ENCODE peak calls at places on chromosome 3, in four cellular contexts. One of them, this sample, is unnamed. For H3K9me3, the result is how much of the 10 kb centered on the place peaks cover.

GRCh38 chr3:126466886-126467610 is 8.6 kb downstream of the ZXDC start:
- DNase-seq in HepG2: no peak
- DNase-seq in H1: no peak
- DNase-seq in GM12878: no peak
- DNase-seq in this sample: no peak

GRCh38 chr3:161266731-161267150 is 45.6 kb downstream of the NMD3 start:
- DNase-seq in HepG2: peak
- DNase-seq in H1: no peak
- DNase-seq in GM12878: no peak
- DNase-seq in this sample: no peak

GRCh38 chr3:170787464-170787863 is 82.5 kb downstream of the RPL22L1 start:
- DNase-seq in HepG2: no peak
- DNase-seq in H1: no peak
- DNase-seq in GM12878: no peak
- DNase-seq in this sample: no peak

GRCh38 chr3:63193647-63194046 is 84.5 kb upstream of the SYNPR start:
- DNase-seq in HepG2: peak
- DNase-seq in H1: no peak
- DNase-seq in GM12878: no peak
- DNase-seq in this sample: peak

GRCh38 chr3:127312818-127313217 is 25.0 kb upstream of the PRR20G start:
- DNase-seq in HepG2: no peak
- DNase-seq in H1: no peak
- DNase-seq in GM12878: no peak
- DNase-seq in this sample: no peak

GRCh38 chr3:170705136-170705535 is 119.3 kb upstream of the SLC7A14 start:
- DNase-seq in HepG2: no peak
- DNase-seq in H1: no peak
- DNase-seq in GM12878: no peak
- DNase-seq in this sample: no peak

GRCh38 chr3:129702934-129703712 is 96.6 kb upstream of the PLXND1 start:
- DNase-seq in HepG2: no peak
- DNase-seq in H1: no peak
- DNase-seq in GM12878: no peak
- DNase-seq in this sample: no peak

GRCh38 chr3:194306109-194306686 is 44.9 kb downstream of the CPN2 start:
- DNase-seq in HepG2: no peak
- DNase-seq in H1: no peak
- DNase-seq in GM12878: peak
- DNase-seq in this sample: no peak

GRCh38 chr3:177053107-177053506 is 144.2 kb downstream of the TBL1XR1 start:
- DNase-seq in HepG2: no peak
- DNase-seq in H1: no peak
- DNase-seq in GM12878: no peak
- DNase-seq in this sample: no peak

GRCh38 chr3:28240440-28240839 is 979 bp upstream of the CMC1 start:
- DNase-seq in HepG2: peak
- DNase-seq in H1: peak
- DNase-seq in GM12878: no peak
- DNase-seq in this sample: no peak

GRCh38 chr3:8990266-8991215 is 27.3 kb upstream of the RAD18 start:
- DNase-seq in HepG2: no peak
- DNase-seq in H1: peak
- DNase-seq in GM12878: no peak
- DNase-seq in this sample: no peak

GRCh38 chr3:170714562-170715535 is 129.0 kb upstream of the SLC7A14 start:
- DNase-seq in HepG2: no peak
- DNase-seq in H1: no peak
- DNase-seq in GM12878: no peak
- DNase-seq in this sample: no peak

GRCh38 chr3:17135696-17136095 is 250.9 kb downstream of the PLCL2 start:
- DNase-seq in HepG2: no peak
- DNase-seq in H1: no peak
- DNase-seq in GM12878: no peak
- DNase-seq in this sample: no peak

GRCh38 chr3:67090472-67090871 is 92.4 kb downstream of the KBTBD8 start:
- DNase-seq in HepG2: no peak
- DNase-seq in H1: no peak
- DNase-seq in GM12878: no peak
- DNase-seq in this sample: no peak

GRCh38 chr3:71582612-71583568 is 638 bp downstream of the FOXP1 start:
- DNase-seq in HepG2: peak
- DNase-seq in H1: peak
- DNase-seq in GM12878: no peak
- DNase-seq in this sample: peak

DNA sequence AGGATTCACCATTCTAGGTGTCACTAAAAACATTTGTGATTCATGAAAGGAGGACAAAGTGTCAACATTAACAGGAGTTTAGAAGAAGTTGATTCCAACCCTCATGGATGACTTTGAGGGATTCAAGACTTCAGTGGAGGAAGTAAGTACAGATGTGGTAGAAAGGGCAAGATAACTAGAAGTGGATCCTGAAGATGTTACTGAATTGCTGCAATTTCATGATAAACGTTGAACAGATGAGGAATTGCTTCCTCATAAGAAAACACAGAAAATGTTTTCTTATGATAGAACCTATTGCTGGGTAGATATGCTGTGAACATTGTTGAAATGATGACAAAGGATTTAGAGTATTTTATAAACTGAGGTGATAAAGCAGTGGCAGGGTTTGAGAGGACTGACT is 23.5 kb upstream of the ATP2C1 start:
- DNase-seq in HepG2: no peak
- DNase-seq in H1: no peak
- DNase-seq in GM12878: no peak
- DNase-seq in this sample: no peak
- H3K9me3 ChIP-seq in HepG2: under half
- H3K9me3 ChIP-seq in H1: under half
- H3K9me3 ChIP-seq in GM12878: under half
- H3K9me3 ChIP-seq in this sample: under half

DNA sequence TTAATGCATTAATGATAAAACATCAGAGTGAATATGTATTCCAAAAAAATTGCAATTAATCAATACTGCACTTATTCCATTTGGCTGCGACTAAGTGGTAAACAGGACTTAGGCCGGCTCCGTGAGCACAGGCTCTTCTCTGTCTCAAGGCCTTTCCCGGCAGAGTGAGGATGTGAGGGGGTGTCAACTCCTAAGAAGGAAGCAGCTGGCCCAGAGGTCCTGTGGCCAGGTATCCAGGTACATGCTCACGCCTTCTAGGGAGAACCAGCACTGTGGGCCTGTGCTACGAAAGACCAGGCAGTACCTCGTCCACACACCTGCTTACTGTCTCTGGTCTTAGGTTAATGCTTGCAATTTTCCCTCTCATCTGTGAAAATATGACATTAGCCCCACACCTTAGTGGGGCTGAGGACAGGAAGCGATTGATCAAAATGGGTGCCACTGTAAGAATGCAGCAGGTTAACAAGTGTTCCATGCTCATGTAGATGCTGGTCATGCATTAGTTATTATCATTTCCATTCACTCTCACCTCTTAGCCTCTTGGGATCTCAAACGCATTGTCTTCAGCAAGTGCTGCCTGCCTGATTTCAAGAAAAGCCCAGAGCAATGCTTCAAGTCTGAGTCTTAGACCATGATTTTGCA is 175.3 kb downstream of the ABHD5 start:
- DNase-seq in HepG2: no peak
- DNase-seq in H1: peak
- DNase-seq in GM12878: no peak
- DNase-seq in this sample: no peak
- TF ChIP-seq SUZ12 in HepG2: no peak
- TF ChIP-seq SUZ12 in H1: no peak
- TF ChIP-seq SUZ12 in GM12878: no peak
- TF ChIP-seq SUZ12 in this sample: no peak

GRCh38 chr3:133986302-133986701 is 43.4 kb downstream of the SLCO2A1 start:
- DNase-seq in HepG2: no peak
- DNase-seq in H1: no peak
- DNase-seq in GM12878: no peak
- DNase-seq in this sample: no peak
- H3K9ac ChIP-seq in HepG2: no peak
- H3K9ac ChIP-seq in H1: no peak
- H3K9ac ChIP-seq in GM12878: no peak
- H3K9ac ChIP-seq in this sample: no peak

GRCh38 chr3:31999902-32000439 is 18.4 kb downstream of the ZNF860 start:
- DNase-seq in HepG2: no peak
- DNase-seq in H1: no peak
- DNase-seq in GM12878: no peak
- DNase-seq in this sample: no peak
- H3K9me3 ChIP-seq in HepG2: under half
- H3K9me3 ChIP-seq in H1: under half
- H3K9me3 ChIP-seq in GM12878: under half
- H3K9me3 ChIP-seq in this sample: under half

GRCh38 chr3:122679085-122679466 is 1.6 kb upstream of the PARP14 start:
- DNase-seq in HepG2: peak
- DNase-seq in H1: peak
- DNase-seq in GM12878: no peak
- DNase-seq in this sample: peak

GRCh38 chr3:122681294-122682015 is 816 bp downstream of the PARP14 start:
- DNase-seq in HepG2: no peak
- DNase-seq in H1: peak
- DNase-seq in GM12878: no peak
- DNase-seq in this sample: no peak

GRCh38 chr3:122680381-122681293 is at the start of gene PARP14:
- DNase-seq in HepG2: peak
- DNase-seq in H1: peak
- DNase-seq in GM12878: no peak
- DNase-seq in this sample: peak

GRCh38 chr3:122679467-122680291 is 960 bp upstream of the PARP14 start:
- DNase-seq in HepG2: no peak
- DNase-seq in H1: no peak
- DNase-seq in GM12878: no peak
- DNase-seq in this sample: no peak

DNA sequence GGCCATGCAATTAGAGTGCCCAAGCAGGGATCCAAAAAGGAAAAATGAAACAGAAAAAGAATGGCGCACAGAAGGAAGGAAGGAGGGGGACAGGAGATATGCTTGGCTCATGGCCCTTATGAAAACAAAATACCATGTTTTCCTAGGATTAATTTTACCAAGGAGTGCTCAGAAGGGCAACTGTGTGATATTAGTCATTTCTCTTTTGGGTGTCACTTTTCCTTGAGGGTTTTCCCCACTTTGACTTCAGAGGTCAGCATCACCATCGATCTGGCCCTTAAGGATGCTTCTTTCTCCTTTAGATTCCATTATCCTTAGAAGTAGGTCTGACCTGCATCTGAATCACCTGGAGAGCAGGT is 1.4 kb downstream of the PARP14 start:
- DNase-seq in HepG2: no peak
- DNase-seq in H1: no peak
- DNase-seq in GM12878: no peak
- DNase-seq in this sample: no peak
- TF ChIP-seq SUZ12 in HepG2: no peak
- TF ChIP-seq SUZ12 in H1: no peak
- TF ChIP-seq SUZ12 in GM12878: no peak
- TF ChIP-seq SUZ12 in this sample: no peak

GRCh38 chr3:102629943-102630342 is 195.1 kb downstream of the ZPLD1 start:
- DNase-seq in HepG2: no peak
- DNase-seq in H1: no peak
- DNase-seq in GM12878: no peak
- DNase-seq in this sample: no peak
- H3K9ac ChIP-seq in HepG2: no peak
- H3K9ac ChIP-seq in H1: no peak
- H3K9ac ChIP-seq in GM12878: no peak
- H3K9ac ChIP-seq in this sample: no peak

GRCh38 chr3:38141173-38141951 is 2.9 kb downstream of the MYD88 start:
- DNase-seq in HepG2: no peak
- DNase-seq in H1: peak
- DNase-seq in GM12878: no peak
- DNase-seq in this sample: no peak
- H3K9me3 ChIP-seq in HepG2: under half
- H3K9me3 ChIP-seq in H1: under half
- H3K9me3 ChIP-seq in GM12878: under half
- H3K9me3 ChIP-seq in this sample: under half

This sample was measured in NT2/D1.